ENCODE peak calls at places on chromosomes 11 and 22, in ten cellular contexts. E is CD8-positive, alpha-beta T cell; V is psoas muscle; F is fibroblast of lung; C is Caco-2; U is astrocyte; Z is breast epithelium; I is adipocyte; S is bronchial epithelial cell; W is GM06990. M is an unnamed sample. For H3K27me3, the result is how much of the 10 kb centered on the place peaks cover.

GRCh38 chr11:112889446-112889845 is 71.8 kb upstream of the NCAM1 start:
- DNase-seq in E (no peak), V (no peak), F (no peak), C (no peak), U (no peak), Z (no peak), I (no peak), S (no peak), W (no peak), M (no peak)

GRCh38 chr11:10410844-10411200 is 44.2 kb upstream of the AMPD3 start:
- DNase-seq in E (no peak), V (no peak), F (no peak), C (no peak), U (no peak), Z (no peak), I (no peak), S (no peak), W (no peak), M (no peak)

GRCh38 chr22:23553438-23553837 is 26.7 kb downstream of the IGLL1 start:
- DNase-seq in E (no peak), V (no peak), F (no peak), C (no peak), U (no peak), Z (no peak), I (no peak), S (no peak), W (no peak), M (no peak)

GRCh38 chr11:134654161-134654915 is 242.3 kb upstream of the B3GAT1 start:
- DNase-seq in E (no peak), V (no peak), F (no peak), C (peak), U (no peak), Z (peak), I (no peak), S (no peak), W (no peak), M (no peak)

GRCh38 chr22:35589071-35589735 is 27.9 kb downstream of the MB start:
- DNase-seq in E (no peak), V (peak), F (peak), C (peak), U (peak), Z (peak), I (peak), S (peak), W (no peak), M (peak)

GRCh38 chr11:82732348-82732733 is 1.3 kb downstream of the FAM181B start:
- DNase-seq in E (no peak), V (no peak), F (no peak), C (no peak), U (no peak), Z (no peak), I (no peak), S (no peak), W (no peak), M (no peak)

GRCh38 chr11:94297967-94298576 is 6.3 kb upstream of the IZUMO1R start:
- DNase-seq in E (no peak), V (no peak), F (no peak), C (no peak), U (no peak), Z (no peak), I (peak), S (no peak), W (no peak), M (no peak)

GRCh38 chr11:197741-198235 is 4.9 kb downstream of the SCGB1C1 start:
- DNase-seq in E (no peak), V (no peak), F (no peak), C (peak), U (no peak), Z (peak), I (no peak), S (no peak), W (no peak), M (no peak)

GRCh38 chr11:61896665-61897386 is 5.5 kb upstream of the FADS3 start:
- DNase-seq in E (no peak), V (no peak), F (no peak), C (no peak), U (no peak), Z (peak), I (no peak), S (peak), W (no peak), M (no peak)

GRCh38 chr11:57248780-57249383 is 11.8 kb upstream of the APLNR start:
- DNase-seq in E (no peak), V (peak), F (peak), C (peak), U (peak), Z (peak), I (peak), S (peak), W (no peak), M (peak)

GRCh38 chr11:18492888-18493287 is 33.9 kb downstream of the TSG101 start:
- DNase-seq in E (no peak), V (no peak), F (peak), C (no peak), U (no peak), Z (no peak), I (peak), S (peak), W (no peak), M (no peak)

GRCh38 chr22:27212617-27213177 is 555.3 kb downstream of the MIAT start:
- DNase-seq in E (no peak), V (peak), F (peak), C (peak), U (peak), Z (peak), I (peak), S (peak), W (no peak), M (peak)

GRCh38 chr11:88359529-88359928 is 22.0 kb upstream of the CTSC start:
- DNase-seq in E (no peak), V (no peak), F (no peak), C (no peak), U (no peak), Z (no peak), I (no peak), S (no peak), W (peak), M (no peak)

GRCh38 chr11:31956310-31956709 is 134.6 kb upstream of the RCN1 start:
- DNase-seq in E (no peak), V (no peak), F (peak), C (no peak), U (peak), Z (no peak), I (no peak), S (peak), W (no peak), M (no peak)

GRCh38 chr11:79396674-79397073 is 44.2 kb downstream of the TENM4 start:
- DNase-seq in E (no peak), V (no peak), F (peak), C (no peak), U (peak), Z (no peak), I (no peak), S (no peak), W (no peak), M (no peak)

GRCh38 chr11:106457727-106458126 is 380.3 kb downstream of the AASDHPPT start:
- DNase-seq in E (no peak), V (no peak), F (peak), C (no peak), U (peak), Z (no peak), I (peak), S (peak), W (no peak), M (no peak)

GRCh38 chr22:36999463-36999862 is 19.8 kb downstream of the TST start:
- DNase-seq in E (no peak), V (no peak), F (no peak), C (no peak), U (no peak), Z (no peak), I (no peak), S (no peak), W (no peak), M (no peak)

GRCh38 chr11:19735512-19735911 is 22.9 kb downstream of the NAV2 start:
- DNase-seq in E (no peak), V (no peak), F (peak), C (no peak), U (peak), Z (no peak), I (peak), S (no peak), W (no peak), M (no peak)

GRCh38 chr11:26753738-26754504 is 32.1 kb upstream of the SLC5A12 start:
- DNase-seq in E (no peak), V (peak), F (peak), C (peak), U (peak), Z (peak), I (peak), S (peak), W (no peak), M (peak)

GRCh38 chr11:27447288-27447914 is 25.2 kb downstream of the LGR4 start:
- DNase-seq in E (no peak), V (no peak), F (peak), C (no peak), U (peak), Z (no peak), I (no peak), S (peak), W (no peak), M (no peak)

GRCh38 chr11:72778535-72779494 is 15.0 kb downstream of the STARD10 start:
- DNase-seq in E (no peak), V (no peak), F (no peak), C (peak), U (no peak), Z (no peak), I (no peak), S (no peak), W (no peak), M (no peak)

GRCh38 chr11:108933630-108934029 is 268.8 kb downstream of the DDX10 start:
- DNase-seq in E (no peak), V (no peak), F (peak), C (no peak), U (peak), Z (no peak), I (peak), S (peak), W (no peak), M (no peak)

GRCh38 chr11:34233215-34233614 is 124.6 kb downstream of the ABTB2 start:
- DNase-seq in E (no peak), V (no peak), F (no peak), C (no peak), U (no peak), Z (no peak), I (no peak), S (no peak), W (no peak), M (no peak)

GRCh38 chr11:11770921-11771484 is 70.8 kb upstream of the USP47 start:
- DNase-seq in E (no peak), V (no peak), F (no peak), C (no peak), U (no peak), Z (no peak), I (no peak), S (no peak), W (no peak), M (no peak)

GRCh38 chr11:68077617-68078592 is 39.1 kb downstream of the TCIRG1 start:
- DNase-seq in E (no peak), V (no peak), F (peak), C (no peak), U (no peak), Z (peak), I (no peak), S (peak), W (no peak), M (no peak)

GRCh38 chr11:32162906-32163305 is 72.0 kb downstream of the RCN1 start:
- DNase-seq in E (no peak), V (no peak), F (no peak), C (no peak), U (no peak), Z (no peak), I (no peak), S (no peak), W (no peak), M (no peak)

GRCh38 chr11:5891216-5891800 is 1.7 kb upstream of the OR52E5 start:
- DNase-seq in E (no peak), V (no peak), F (peak), C (no peak), U (peak), Z (no peak), I (peak), S (peak), W (no peak), M (no peak)

GRCh38 chr11:123560001-123560400 is 94.4 kb downstream of the SCN3B start:
- DNase-seq in E (no peak), V (peak), F (peak), C (no peak), U (peak), Z (no peak), I (peak), S (peak), W (peak), M (no peak)

GRCh38 chr11:68978626-68978930 is 2.2 kb downstream of the MRGPRD start:
- DNase-seq in E (no peak), V (no peak), F (no peak), C (no peak), U (no peak), Z (no peak), I (no peak), S (no peak), W (no peak), M (no peak)

GRCh38 chr11:113159967-113160621 is 154.3 kb upstream of the TTC12 start:
- DNase-seq in E (no peak), V (no peak), F (no peak), C (no peak), U (no peak), Z (no peak), I (peak), S (no peak), W (no peak), M (no peak)

GRCh38 chr11:81644239-81644840 is 1089.3 kb downstream of the FAM181B start:
- DNase-seq in E (no peak), V (no peak), F (peak), C (peak), U (peak), Z (no peak), I (peak), S (peak), W (peak), M (peak)

GRCh38 chr11:77454867-77455655 is 18.8 kb downstream of the PAK1 start:
- DNase-seq in E (no peak), V (no peak), F (no peak), C (no peak), U (no peak), Z (no peak), I (no peak), S (no peak), W (no peak), M (no peak)

GRCh38 chr11:64856382-64857227 is 12.2 kb upstream of the CDC42BPG start:
- DNase-seq in E (no peak), V (peak), F (peak), C (peak), U (peak), Z (peak), I (peak), S (peak), W (no peak), M (peak)

GRCh38 chr11:98107736-98108135 is 913.0 kb upstream of the CNTN5 start:
- DNase-seq in E (no peak), V (no peak), F (no peak), C (no peak), U (no peak), Z (no peak), I (no peak), S (no peak), W (no peak), M (no peak)

GRCh38 chr11:11701070-11701469 is 79.3 kb upstream of the GALNT18 start:
- DNase-seq in E (no peak), V (no peak), F (peak), C (no peak), U (peak), Z (no peak), I (peak), S (no peak), W (no peak), M (peak)

GRCh38 chr11:2775626-2776350 is 76.0 kb upstream of the KCNQ1OT1 start:
- DNase-seq in E (no peak), V (peak), F (no peak), C (peak), U (no peak), Z (peak), I (no peak), S (no peak), W (no peak), M (no peak)

GRCh38 chr22:46025225-46025972 is 48.4 kb upstream of the WNT7B start:
- DNase-seq in E (no peak), V (no peak), F (no peak), C (peak), U (no peak), Z (no peak), I (no peak), S (no peak), W (no peak), M (no peak)

GRCh38 chr11:64759131-64759721 is 548 bp downstream of the PYGM start:
- DNase-seq in E (no peak), V (peak), F (no peak), C (peak), U (no peak), Z (no peak), I (no peak), S (no peak), W (no peak), M (no peak)

GRCh38 chr11:110085255-110085838 is 7.8 kb upstream of the ZC3H12C start:
- DNase-seq in E (no peak), V (no peak), F (no peak), C (no peak), U (no peak), Z (no peak), I (peak), S (peak), W (no peak), M (no peak)

GRCh38 chr11:122210378-122210995 is 94.5 kb upstream of the BLID start:
- DNase-seq in E (no peak), V (no peak), F (no peak), C (no peak), U (no peak), Z (no peak), I (peak), S (peak), W (no peak), M (no peak)

DNA sequence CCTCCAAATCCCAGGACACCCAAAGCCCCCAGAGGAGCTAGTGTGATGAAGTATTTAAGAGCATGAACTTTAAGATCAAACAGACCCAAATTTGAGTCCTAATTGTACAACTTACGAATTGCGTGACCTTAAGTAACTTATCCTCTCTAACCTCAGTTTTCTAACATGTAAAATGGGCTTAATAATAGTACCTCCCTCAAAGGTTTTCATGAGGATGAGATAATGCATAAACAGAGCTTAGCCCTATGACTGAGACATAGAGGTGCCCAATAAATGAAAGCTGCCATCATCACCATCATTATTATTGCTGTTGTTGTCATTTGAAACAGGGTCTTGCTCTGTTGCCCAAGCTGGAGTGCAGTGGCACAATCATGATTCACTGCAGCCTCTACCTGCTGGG is 9.2 kb downstream of the SCN2B start:
- DNase-seq in E (no peak), V (no peak), F (no peak), C (no peak), U (no peak), Z (no peak), I (no peak), S (no peak), W (no peak), M (no peak)
- H3K27me3 ChIP-seq in E (under half), V (under half), F (under half), C (under half), U (under half), Z (under half), I (half or more), S (under half), W (under half), M (under half)

DNA sequence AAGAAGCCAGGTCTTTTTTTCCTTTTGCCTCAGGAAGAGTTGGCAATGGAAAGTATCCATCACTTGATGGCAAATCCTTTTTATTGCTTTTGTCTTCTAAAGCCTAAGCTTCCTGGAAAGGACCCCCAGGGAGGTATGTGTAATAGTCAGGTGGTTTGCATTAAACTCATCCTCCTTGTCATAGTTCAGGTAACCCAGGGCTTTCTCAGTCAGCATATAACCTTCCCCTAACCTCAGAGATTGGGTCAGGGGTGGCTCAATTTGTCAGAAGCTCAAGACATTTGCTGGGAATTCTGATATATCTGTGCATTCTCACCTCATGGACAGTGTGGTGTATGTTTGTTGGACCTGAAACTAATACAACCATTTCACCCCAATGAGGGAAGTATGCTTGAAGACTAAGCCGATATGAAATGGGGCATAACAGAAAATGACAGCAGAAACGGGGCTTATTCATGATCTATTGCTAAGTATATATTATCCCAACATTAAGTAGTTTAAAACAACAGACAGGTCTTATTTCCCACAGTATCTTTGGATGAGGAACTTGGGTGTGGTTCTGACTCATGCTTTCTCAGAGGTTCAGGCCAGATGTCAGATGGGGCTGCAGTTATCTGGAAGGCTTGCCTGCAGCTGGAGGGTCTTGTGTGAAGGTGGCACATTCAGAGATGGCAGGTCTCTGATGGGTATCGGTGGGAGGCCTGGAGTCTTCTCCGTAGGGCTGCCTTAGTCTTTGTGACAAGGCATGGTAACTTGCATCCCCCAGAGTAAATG is 135.8 kb upstream of the SPON1 start:
- DNase-seq in E (no peak), V (no peak), F (peak), C (no peak), U (peak), Z (no peak), I (no peak), S (peak), W (no peak), M (no peak)
- H3K4me3 ChIP-seq in E (no peak), V (no peak), F (no peak), C (no peak), U (no peak), Z (no peak), I (no peak), S (no peak), W (no peak), M (no peak)

GRCh38 chr22:19754701-19755144 is 5.9 kb upstream of the TBX1 start:
- DNase-seq in E (no peak), V (no peak), F (no peak), C (no peak), U (no peak), Z (no peak), I (no peak), S (no peak), W (no peak), M (no peak)
- H3K27me3 ChIP-seq in E (under half), V (under half), F (half or more), C (under half), U (half or more), Z (under half), I (under half), S (under half), W (under half), M (under half)

GRCh38 chr22:28608546-28608945 is 71.1 kb downstream of the TTC28 start:
- DNase-seq in E (no peak), V (no peak), F (no peak), C (no peak), U (no peak), Z (no peak), I (no peak), S (no peak), W (no peak), M (no peak)

GRCh38 chr22:28601915-28602314 is 77.7 kb downstream of the TTC28 start:
- DNase-seq in E (no peak), V (no peak), F (no peak), C (no peak), U (no peak), Z (no peak), I (no peak), S (no peak), W (no peak), M (no peak)

GRCh38 chr22:28605362-28605761 is 74.3 kb downstream of the TTC28 start:
- DNase-seq in E (no peak), V (no peak), F (no peak), C (no peak), U (no peak), Z (no peak), I (no peak), S (no peak), W (no peak), M (no peak)

GRCh38 chr22:28607710-28608109 is 71.9 kb downstream of the TTC28 start:
- DNase-seq in E (no peak), V (no peak), F (no peak), C (no peak), U (no peak), Z (no peak), I (no peak), S (no peak), W (no peak), M (no peak)

GRCh38 chr22:28604961-28605360 is 74.7 kb downstream of the TTC28 start:
- DNase-seq in E (no peak), V (no peak), F (peak), C (no peak), U (no peak), Z (no peak), I (no peak), S (no peak), W (no peak), M (no peak)
- H3K4me3 ChIP-seq in E (no peak), V (no peak), F (no peak), C (no peak), U (no peak), Z (no peak), I (no peak), S (no peak), W (no peak), M (no peak)

M was measured in MG63.